ENCODE peak calls at places on chromosome 22, in eight cellular contexts. One of them, this sample, is unnamed.

GRCh38 chr22:34102633-34103032 is 182.4 kb upstream of the LARGE1 start:
- DNase-seq in WTC11: no peak
- DNase-seq in upper lobe of right lung: no peak
- DNase-seq in foreskin fibroblast: no peak
- DNase-seq in left ventricle myocardium inferior: no peak
- DNase-seq in AG04450: no peak
- DNase-seq in transverse colon: no peak
- DNase-seq in body of pancreas: no peak
- DNase-seq in this sample: no peak

GRCh38 chr22:25101986-25102385 is 97.7 kb upstream of the CRYBB3 start:
- DNase-seq in WTC11: no peak
- DNase-seq in upper lobe of right lung: no peak
- DNase-seq in foreskin fibroblast: no peak
- DNase-seq in left ventricle myocardium inferior: no peak
- DNase-seq in AG04450: no peak
- DNase-seq in transverse colon: no peak
- DNase-seq in body of pancreas: no peak
- DNase-seq in this sample: no peak

GRCh38 chr22:20567993-20568417 is 60.6 kb downstream of the MED15 start:
- DNase-seq in WTC11: peak
- DNase-seq in upper lobe of right lung: peak
- DNase-seq in foreskin fibroblast: peak
- DNase-seq in left ventricle myocardium inferior: peak
- DNase-seq in AG04450: no peak
- DNase-seq in transverse colon: no peak
- DNase-seq in body of pancreas: no peak
- DNase-seq in this sample: no peak

GRCh38 chr22:22343603-22344276 is 99.2 kb downstream of the VPREB1 start:
- DNase-seq in WTC11: no peak
- DNase-seq in upper lobe of right lung: no peak
- DNase-seq in foreskin fibroblast: no peak
- DNase-seq in left ventricle myocardium inferior: no peak
- DNase-seq in AG04450: no peak
- DNase-seq in transverse colon: peak
- DNase-seq in body of pancreas: peak
- DNase-seq in this sample: peak

GRCh38 chr22:37491559-37492427 is 5.6 kb upstream of the MFNG start:
- DNase-seq in WTC11: no peak
- DNase-seq in upper lobe of right lung: peak
- DNase-seq in foreskin fibroblast: no peak
- DNase-seq in left ventricle myocardium inferior: no peak
- DNase-seq in AG04450: no peak
- DNase-seq in transverse colon: no peak
- DNase-seq in body of pancreas: no peak
- DNase-seq in this sample: no peak

GRCh38 chr22:22125579-22126468 is 118.8 kb upstream of the VPREB1 start:
- DNase-seq in WTC11: no peak
- DNase-seq in upper lobe of right lung: no peak
- DNase-seq in foreskin fibroblast: no peak
- DNase-seq in left ventricle myocardium inferior: no peak
- DNase-seq in AG04450: no peak
- DNase-seq in transverse colon: no peak
- DNase-seq in body of pancreas: no peak
- DNase-seq in this sample: no peak

GRCh38 chr22:23119492-23120414 is 22.0 kb downstream of the RSPH14 start:
- DNase-seq in WTC11: no peak
- DNase-seq in upper lobe of right lung: no peak
- DNase-seq in foreskin fibroblast: no peak
- DNase-seq in left ventricle myocardium inferior: no peak
- DNase-seq in AG04450: no peak
- DNase-seq in transverse colon: no peak
- DNase-seq in body of pancreas: no peak
- DNase-seq in this sample: peak

GRCh38 chr22:38345782-38346181 is 28.5 kb upstream of the CSNK1E start:
- DNase-seq in WTC11: peak
- DNase-seq in upper lobe of right lung: peak
- DNase-seq in foreskin fibroblast: no peak
- DNase-seq in left ventricle myocardium inferior: no peak
- DNase-seq in AG04450: no peak
- DNase-seq in transverse colon: no peak
- DNase-seq in body of pancreas: no peak
- DNase-seq in this sample: no peak

GRCh38 chr22:39152511-39153219 is at the start of gene CBX7:
- DNase-seq in WTC11: peak
- DNase-seq in upper lobe of right lung: peak
- DNase-seq in foreskin fibroblast: peak
- DNase-seq in left ventricle myocardium inferior: peak
- DNase-seq in AG04450: peak
- DNase-seq in transverse colon: peak
- DNase-seq in body of pancreas: peak
- DNase-seq in this sample: peak

GRCh38 chr22:35995345-35995744 is 33.3 kb downstream of the RBFOX2 start:
- DNase-seq in WTC11: no peak
- DNase-seq in upper lobe of right lung: no peak
- DNase-seq in foreskin fibroblast: peak
- DNase-seq in left ventricle myocardium inferior: no peak
- DNase-seq in AG04450: no peak
- DNase-seq in transverse colon: no peak
- DNase-seq in body of pancreas: no peak
- DNase-seq in this sample: no peak

GRCh38 chr22:39178206-39179111 is 26.0 kb upstream of the CBX7 start:
- DNase-seq in WTC11: no peak
- DNase-seq in upper lobe of right lung: no peak
- DNase-seq in foreskin fibroblast: peak
- DNase-seq in left ventricle myocardium inferior: no peak
- DNase-seq in AG04450: no peak
- DNase-seq in transverse colon: no peak
- DNase-seq in body of pancreas: no peak
- DNase-seq in this sample: no peak

GRCh38 chr22:24775769-24776492 is 1.4 kb upstream of the PIWIL3 start:
- DNase-seq in WTC11: no peak
- DNase-seq in upper lobe of right lung: no peak
- DNase-seq in foreskin fibroblast: no peak
- DNase-seq in left ventricle myocardium inferior: no peak
- DNase-seq in AG04450: no peak
- DNase-seq in transverse colon: no peak
- DNase-seq in body of pancreas: no peak
- DNase-seq in this sample: no peak

GRCh38 chr22:42688241-42688913 is 32.3 kb downstream of the A4GALT start:
- DNase-seq in WTC11: peak
- DNase-seq in upper lobe of right lung: peak
- DNase-seq in foreskin fibroblast: peak
- DNase-seq in left ventricle myocardium inferior: peak
- DNase-seq in AG04450: peak
- DNase-seq in transverse colon: peak
- DNase-seq in body of pancreas: peak
- DNase-seq in this sample: no peak

GRCh38 chr22:27348634-27349033 is 452.9 kb downstream of the MN1 start:
- DNase-seq in WTC11: no peak
- DNase-seq in upper lobe of right lung: no peak
- DNase-seq in foreskin fibroblast: peak
- DNase-seq in left ventricle myocardium inferior: no peak
- DNase-seq in AG04450: no peak
- DNase-seq in transverse colon: no peak
- DNase-seq in body of pancreas: peak
- DNase-seq in this sample: no peak

GRCh38 chr22:19855504-19856409 is 1.1 kb upstream of the GNB1L start:
- DNase-seq in WTC11: peak
- DNase-seq in upper lobe of right lung: peak
- DNase-seq in foreskin fibroblast: peak
- DNase-seq in left ventricle myocardium inferior: no peak
- DNase-seq in AG04450: no peak
- DNase-seq in transverse colon: peak
- DNase-seq in body of pancreas: peak
- DNase-seq in this sample: peak

GRCh38 chr22:27105142-27106025 is 448.0 kb downstream of the MIAT start:
- DNase-seq in WTC11: no peak
- DNase-seq in upper lobe of right lung: no peak
- DNase-seq in foreskin fibroblast: peak
- DNase-seq in left ventricle myocardium inferior: peak
- DNase-seq in AG04450: no peak
- DNase-seq in transverse colon: peak
- DNase-seq in body of pancreas: peak
- DNase-seq in this sample: no peak

DNA sequence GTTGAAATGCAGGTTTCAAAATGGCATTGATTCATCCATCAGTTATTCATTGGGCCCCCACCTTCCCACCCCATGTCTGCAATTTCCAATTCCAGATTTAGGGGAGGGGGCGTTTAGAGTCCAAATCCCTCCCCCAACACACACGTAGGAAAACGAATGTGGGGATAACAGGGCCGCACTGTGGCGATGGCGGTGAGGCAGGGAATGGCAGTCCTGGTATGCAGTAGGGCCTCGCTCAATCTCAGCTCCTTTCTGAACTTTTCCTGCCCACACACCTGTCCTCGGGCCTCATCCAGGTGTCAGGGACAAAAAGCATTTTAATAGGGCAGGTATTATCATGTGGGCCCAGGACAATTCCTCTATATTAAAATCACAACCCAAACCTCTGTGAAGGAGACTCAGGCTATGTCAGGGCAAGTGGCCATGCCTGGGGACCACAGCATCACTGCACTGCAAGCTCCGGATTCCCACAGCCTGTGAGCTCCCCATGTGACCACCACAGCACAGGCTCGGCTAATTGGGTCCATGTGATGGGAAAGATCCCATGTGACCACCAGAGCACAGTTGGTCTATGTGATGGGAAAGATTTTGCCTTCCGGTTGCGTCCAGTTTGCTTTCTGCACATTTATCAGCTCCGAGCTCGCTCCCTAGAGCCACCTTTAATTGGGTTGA is 44.5 kb downstream of the RTL6 start:
- DNase-seq in WTC11: no peak
- DNase-seq in upper lobe of right lung: peak
- DNase-seq in foreskin fibroblast: no peak
- DNase-seq in left ventricle myocardium inferior: no peak
- DNase-seq in AG04450: no peak
- DNase-seq in transverse colon: no peak
- DNase-seq in body of pancreas: no peak
- DNase-seq in this sample: no peak
- TF ChIP-seq CTCF in WTC11: no peak
- TF ChIP-seq CTCF in upper lobe of right lung: no peak
- TF ChIP-seq CTCF in foreskin fibroblast: no peak
- TF ChIP-seq CTCF in left ventricle myocardium inferior: no peak
- TF ChIP-seq CTCF in AG04450: no peak
- TF ChIP-seq CTCF in transverse colon: no peak
- TF ChIP-seq CTCF in body of pancreas: no peak
- TF ChIP-seq CTCF in this sample: no peak

GRCh38 chr22:29801153-29801552 is 34.0 kb downstream of the UQCR10 start:
- DNase-seq in WTC11: no peak
- DNase-seq in upper lobe of right lung: no peak
- DNase-seq in foreskin fibroblast: no peak
- DNase-seq in left ventricle myocardium inferior: no peak
- DNase-seq in AG04450: no peak
- DNase-seq in transverse colon: no peak
- DNase-seq in body of pancreas: no peak
- DNase-seq in this sample: no peak

GRCh38 chr22:29798801-29799200 is 31.6 kb downstream of the UQCR10 start:
- DNase-seq in WTC11: no peak
- DNase-seq in upper lobe of right lung: no peak
- DNase-seq in foreskin fibroblast: no peak
- DNase-seq in left ventricle myocardium inferior: peak
- DNase-seq in AG04450: no peak
- DNase-seq in transverse colon: no peak
- DNase-seq in body of pancreas: no peak
- DNase-seq in this sample: no peak

GRCh38 chr22:29797351-29797750 is 30.2 kb downstream of the UQCR10 start:
- DNase-seq in WTC11: no peak
- DNase-seq in upper lobe of right lung: no peak
- DNase-seq in foreskin fibroblast: no peak
- DNase-seq in left ventricle myocardium inferior: no peak
- DNase-seq in AG04450: no peak
- DNase-seq in transverse colon: no peak
- DNase-seq in body of pancreas: no peak
- DNase-seq in this sample: peak

GRCh38 chr22:29798318-29798717 is 31.1 kb downstream of the UQCR10 start:
- DNase-seq in WTC11: no peak
- DNase-seq in upper lobe of right lung: no peak
- DNase-seq in foreskin fibroblast: no peak
- DNase-seq in left ventricle myocardium inferior: no peak
- DNase-seq in AG04450: no peak
- DNase-seq in transverse colon: no peak
- DNase-seq in body of pancreas: no peak
- DNase-seq in this sample: no peak

GRCh38 chr22:29799217-29799680 is 32.1 kb downstream of the UQCR10 start:
- DNase-seq in WTC11: no peak
- DNase-seq in upper lobe of right lung: peak
- DNase-seq in foreskin fibroblast: peak
- DNase-seq in left ventricle myocardium inferior: peak
- DNase-seq in AG04450: peak
- DNase-seq in transverse colon: peak
- DNase-seq in body of pancreas: peak
- DNase-seq in this sample: no peak
- TF ChIP-seq CTCF in WTC11: no peak
- TF ChIP-seq CTCF in upper lobe of right lung: no peak
- TF ChIP-seq CTCF in foreskin fibroblast: no peak
- TF ChIP-seq CTCF in left ventricle myocardium inferior: peak
- TF ChIP-seq CTCF in AG04450: no peak
- TF ChIP-seq CTCF in transverse colon: no peak
- TF ChIP-seq CTCF in body of pancreas: no peak
- TF ChIP-seq CTCF in this sample: no peak

DNA sequence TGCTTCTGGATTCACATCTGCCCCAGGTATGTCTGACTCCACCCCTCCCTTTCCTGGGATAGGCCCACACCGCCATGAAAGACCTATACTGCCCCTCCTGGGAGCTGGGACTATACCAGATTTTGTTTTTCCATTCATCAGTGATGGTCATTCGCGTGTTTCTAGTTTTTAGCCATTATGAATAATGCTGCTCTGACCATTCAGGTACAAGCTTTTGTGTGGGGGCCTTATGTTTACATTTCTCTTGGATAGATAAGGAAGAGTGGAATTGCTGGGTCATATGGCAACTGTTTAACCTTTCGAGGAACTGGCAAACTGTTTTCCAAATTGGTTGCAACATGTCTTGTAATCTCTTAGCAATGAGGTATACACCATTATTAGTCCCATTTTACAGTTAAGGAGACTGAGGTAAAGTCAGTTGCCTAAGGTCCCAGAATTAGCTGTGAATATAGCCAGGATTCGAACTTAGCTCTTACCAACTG is 1.2 kb upstream of the TBC1D10A start:
- DNase-seq in WTC11: peak
- DNase-seq in upper lobe of right lung: no peak
- DNase-seq in foreskin fibroblast: no peak
- DNase-seq in left ventricle myocardium inferior: no peak
- DNase-seq in AG04450: no peak
- DNase-seq in transverse colon: no peak
- DNase-seq in body of pancreas: peak
- DNase-seq in this sample: no peak
- TF ChIP-seq CTCF in WTC11: no peak
- TF ChIP-seq CTCF in upper lobe of right lung: peak
- TF ChIP-seq CTCF in foreskin fibroblast: no peak
- TF ChIP-seq CTCF in left ventricle myocardium inferior: no peak
- TF ChIP-seq CTCF in AG04450: no peak
- TF ChIP-seq CTCF in transverse colon: no peak
- TF ChIP-seq CTCF in body of pancreas: no peak
- TF ChIP-seq CTCF in this sample: no peak

DNA sequence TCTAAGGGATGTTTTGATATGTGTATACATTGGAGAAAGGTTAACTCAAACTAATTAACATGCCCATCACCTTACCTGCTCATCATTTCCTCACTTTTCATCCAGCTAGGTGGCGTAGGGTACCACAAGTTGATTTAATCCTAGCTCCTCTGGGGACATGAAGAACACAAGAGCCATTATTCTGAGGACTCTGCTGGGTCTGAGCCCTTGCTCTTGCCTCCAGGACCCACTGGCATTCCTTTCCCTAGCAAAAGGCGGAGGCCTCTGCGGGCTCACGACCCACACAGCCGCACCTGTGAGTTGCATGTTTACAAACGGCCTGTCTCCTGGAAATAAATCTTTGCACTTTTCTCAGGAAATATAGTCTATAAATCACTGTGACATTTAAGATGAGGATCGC is 871.9 kb downstream of the TBC1D22A start:
- DNase-seq in WTC11: no peak
- DNase-seq in upper lobe of right lung: peak
- DNase-seq in foreskin fibroblast: no peak
- DNase-seq in left ventricle myocardium inferior: no peak
- DNase-seq in AG04450: no peak
- DNase-seq in transverse colon: no peak
- DNase-seq in body of pancreas: no peak
- DNase-seq in this sample: no peak
- TF ChIP-seq CTCF in WTC11: no peak
- TF ChIP-seq CTCF in upper lobe of right lung: no peak
- TF ChIP-seq CTCF in foreskin fibroblast: no peak
- TF ChIP-seq CTCF in left ventricle myocardium inferior: no peak
- TF ChIP-seq CTCF in AG04450: no peak
- TF ChIP-seq CTCF in transverse colon: no peak
- TF ChIP-seq CTCF in body of pancreas: no peak
- TF ChIP-seq CTCF in this sample: no peak

This sample was measured in GM10248.